ENCODE peak calls at places on chromosome 1, in four cellular contexts. I, M, D and P are unnamed samples.

GRCh38 chr1:17423781-17424245 is 15.7 kb downstream of the RCC2 start:
- DNase-seq in I (peak; percentile 77), M (no peak), D (no peak), P (no peak)

GRCh38 chr1:53107570-53108322 is 34.7 kb downstream of the SLC1A7 start:
- DNase-seq in I (peak; percentile 80), M (no peak), D (no peak), P (peak; percentile 35)

GRCh38 chr1:93080424-93080823 is 1.3 kb downstream of the MTF2 start:
- DNase-seq in I (peak; percentile 87), M (no peak), D (peak; percentile 85), P (peak; percentile 78)

GRCh38 chr1:55127827-55128343 is 87.3 kb downstream of the USP24 start:
- DNase-seq in I (peak; percentile 43), M (no peak), D (peak; percentile 85), P (peak; percentile 43)

GRCh38 chr1:16158025-16158424 is 2.2 kb upstream of the EPHA2 start:
- DNase-seq in I (no peak), M (no peak), D (no peak), P (no peak)

GRCh38 chr1:112975336-112975735 is 19.3 kb upstream of the SLC16A1 start:
- DNase-seq in I (no peak), M (no peak), D (no peak), P (no peak)

GRCh38 chr1:41662061-41662655 is 177.7 kb upstream of the EDN2 start:
- DNase-seq in I (peak; percentile 68), M (no peak), D (peak; percentile 67), P (peak; percentile 47)

GRCh38 chr1:218656301-218657037 is 311.3 kb downstream of the TGFB2 start:
- DNase-seq in I (no peak), M (no peak), D (peak; percentile 84), P (no peak)